ENCODE peak calls at places on chromosome 20, in four cellular contexts. G, Z, Q and I are unnamed samples.

GRCh38 chr20:37987602-37988290 is 45.5 kb downstream of the TTI1 start:
- DNase-seq in Q (no peak), G (no peak), Z (no peak), I (no peak)

GRCh38 chr20:46523696-46524328 is 10.5 kb upstream of the ZNF334 start:
- DNase-seq in Q (peak; percentile 23), Z (no peak), G (no peak), I (no peak)

GRCh38 chr20:24814556-24815195 is 134.4 kb upstream of the CST7 start:
- DNase-seq in G (no peak), Q (no peak), Z (no peak), I (no peak)

GRCh38 chr20:45433316-45433715 is 17.4 kb downstream of the PIGT start:
- DNase-seq in Q (no peak), Z (peak; percentile 84), G (peak; percentile 91), I (peak; percentile 80)

GRCh38 chr20:30486103-30486478 is 771.4 kb upstream of the DEFB115 start:
- DNase-seq in G (no peak), Q (no peak), Z (no peak), I (no peak)

GRCh38 chr20:61120595-61121515 is 131.2 kb upstream of the CDH4 start:
- DNase-seq in Z (no peak), G (peak; percentile 57), Q (peak; percentile 87), I (peak; percentile 57)

GRCh38 chr20:10332656-10333421 is 101.2 kb downstream of the MKKS start:
- DNase-seq in Z (no peak), G (no peak), Q (no peak), I (no peak)

GRCh38 chr20:20637998-20638397 is 74.4 kb downstream of the RALGAPA2 start:
- DNase-seq in Z (no peak), Q (no peak), G (no peak), I (no peak)

GRCh38 chr20:58078741-58079522 is 149.5 kb downstream of the ANKRD60 start:
- DNase-seq in Q (peak; percentile 28), Z (peak; percentile 28), G (no peak), I (no peak)

GRCh38 chr20:3679749-3680700 is 1.8 kb downstream of the ADAM33 start:
- DNase-seq in Q (no peak), Z (no peak), G (peak; percentile 84), I (peak; percentile 92)
- H3K27me3 ChIP-seq in Q (peaks cover 14% of the 10 kb centered on the region), Z (peaks cover 24% of the 10 kb centered on the region), G (no peaks in the 10 kb centered on the region), I (no peaks in the 10 kb centered on the region)

DNA sequence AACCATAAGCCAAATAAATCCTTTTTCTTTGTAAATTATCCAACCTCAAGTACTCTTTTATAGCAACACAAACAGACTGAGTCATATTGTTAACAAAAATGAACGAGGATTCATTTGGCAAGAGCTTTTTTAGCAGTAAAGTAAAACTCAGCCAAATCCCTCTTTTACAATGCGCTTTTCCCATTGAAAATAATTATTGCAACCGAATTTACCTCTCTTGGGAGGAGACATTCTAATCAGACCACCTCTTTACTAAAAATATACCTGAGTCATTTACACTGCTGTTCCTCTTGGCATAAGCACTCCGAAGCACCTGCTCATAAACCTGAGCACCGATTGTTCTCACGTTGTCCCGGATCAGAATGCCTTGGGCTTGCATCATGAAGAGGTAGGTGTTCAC is 57.4 kb downstream of the B4GALT5 start:
- DNase-seq in Z (no peak), G (no peak), Q (no peak), I (no peak)
- H3K4me1 ChIP-seq in Z (peaks cover 9% of the 10 kb centered on the region), G (peaks cover 10% of the 10 kb centered on the region), Q (peaks cover 37% of the 10 kb centered on the region), I (peaks cover 6% of the 10 kb centered on the region)

GRCh38 chr20:57006411-57007170 is 259.9 kb downstream of the BMP7 start:
- DNase-seq in G (no peak), Q (no peak), Z (no peak), I (no peak)
- H3K4me3 ChIP-seq in G (no peak overlapping the region), Q (no peak overlapping the region), Z (no peak overlapping the region), I (no peak overlapping the region)

DNA sequence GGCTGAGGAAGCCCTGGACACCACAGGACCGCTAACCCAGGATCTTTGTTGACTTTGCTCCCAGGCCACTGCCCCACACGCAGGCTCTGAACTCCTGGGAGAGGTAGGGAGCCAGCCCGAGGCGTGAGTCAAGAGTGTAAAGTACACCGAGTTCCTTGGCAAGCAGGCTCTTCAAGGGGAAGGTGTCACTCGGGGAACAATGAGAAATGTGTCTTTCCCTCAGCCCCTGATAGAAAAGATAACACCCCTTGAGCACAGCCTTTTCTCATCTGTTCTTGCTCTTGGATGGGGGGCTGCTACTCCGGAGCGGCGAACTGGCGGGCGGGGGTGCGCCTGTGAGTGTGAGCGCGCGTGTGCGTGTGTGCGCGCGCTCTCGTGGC is 460 bp upstream of the EDN3 start:
- DNase-seq in G (no peak), Q (no peak), Z (no peak), I (no peak)
- H3K27me3 ChIP-seq in G (no peaks in the 10 kb centered on the region), Q (peaks cover 96% of the 10 kb centered on the region), Z (peaks cover 66% of the 10 kb centered on the region), I (no peaks in the 10 kb centered on the region)

DNA sequence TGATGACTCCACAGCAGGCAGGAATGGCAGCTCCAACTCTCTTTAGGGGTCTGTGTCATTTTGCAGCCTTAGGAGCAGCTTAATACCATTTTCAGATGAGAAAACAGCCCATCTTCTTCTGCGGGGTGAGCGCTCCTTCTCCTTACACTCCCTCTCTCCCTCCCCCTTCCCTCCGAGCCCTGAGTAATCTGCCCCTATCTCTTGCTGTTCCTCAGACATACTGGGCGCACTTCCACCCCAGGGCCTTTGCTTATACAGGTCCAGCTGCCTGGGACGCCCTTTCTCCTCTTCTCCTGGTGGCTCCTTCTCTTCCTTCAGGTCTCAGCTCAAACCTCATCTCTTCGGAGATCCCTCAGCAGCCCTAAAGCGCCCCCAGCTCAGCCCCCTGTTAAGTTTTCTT is 54.8 kb downstream of the SNAI1 start:
- DNase-seq in Z (no peak), Q (no peak), G (peak; percentile 24), I (no peak)
- H3K4me1 ChIP-seq in Z (no peaks in the 10 kb centered on the region), Q (no peaks in the 10 kb centered on the region), G (no peaks in the 10 kb centered on the region), I (no peaks in the 10 kb centered on the region)

GRCh38 chr20:64049887-64050260 is 435 bp upstream of the SOX18 start:
- DNase-seq in G (peak; percentile 77), Q (peak; percentile 54), Z (peak; percentile 70), I (no peak)
- H3K4me3 ChIP-seq in G (peak overlapping the region; percentile 53), Q (peak overlapping the region; percentile 34), Z (peak overlapping the region; percentile 65), I (no peak overlapping the region)

GRCh38 chr20:31851240-31851955 is 6.0 kb upstream of the FOXS1 start:
- DNase-seq in Z (no peak), G (peak; percentile 16), Q (no peak), I (no peak)
- H3K27me3 ChIP-seq in Z (peaks cover 37% of the 10 kb centered on the region), G (no peaks in the 10 kb centered on the region), Q (peaks cover 42% of the 10 kb centered on the region), I (no peaks in the 10 kb centered on the region)

DNA sequence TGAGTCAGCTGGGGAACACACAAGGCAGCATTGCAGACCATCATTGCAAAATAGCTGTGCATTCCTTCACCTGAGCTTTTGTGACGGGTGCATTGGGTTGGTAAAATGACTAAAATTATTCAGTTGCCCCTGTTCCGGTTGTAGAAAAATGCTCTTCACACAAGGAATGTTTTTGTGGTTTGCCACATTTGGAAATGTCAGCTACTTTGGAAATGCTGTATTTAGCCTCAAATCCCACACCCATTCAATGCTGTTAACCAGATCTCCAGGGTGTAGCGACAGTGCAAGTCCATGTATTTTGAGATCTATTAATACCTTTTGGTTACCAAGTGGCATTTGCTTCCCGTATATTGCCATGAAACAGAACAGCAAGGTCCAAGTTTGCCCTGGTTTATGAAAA is 201.2 kb downstream of the FOXA2 start:
- DNase-seq in Q (no peak), G (no peak), Z (no peak), I (no peak)
- H3K4me1 ChIP-seq in Q (no peaks in the 10 kb centered on the region), G (no peaks in the 10 kb centered on the region), Z (no peaks in the 10 kb centered on the region), I (no peaks in the 10 kb centered on the region)

GRCh38 chr20:35950093-35950492 is 4.2 kb downstream of the SCAND1 start:
- DNase-seq in Z (no peak), G (no peak), Q (no peak), I (no peak)
- H3K4me3 ChIP-seq in Z (no peak overlapping the region), G (no peak overlapping the region), Q (no peak overlapping the region), I (no peak overlapping the region)

GRCh38 chr20:63066506-63067265 is 59.9 kb upstream of the BHLHE23 start:
- DNase-seq in G (no peak), Z (no peak), Q (no peak), I (peak; percentile 52)
- H3K27me3 ChIP-seq in G (no peaks in the 10 kb centered on the region), Z (peaks cover 42% of the 10 kb centered on the region), Q (peaks cover 24% of the 10 kb centered on the region), I (no peaks in the 10 kb centered on the region)